ENCODE peak calls at places on chromosomes 3 and 15, in nine cellular contexts. P is activated CD4-positive, alpha-beta T cell treated with anti-CD3 and anti-CD28 coated beads, Interleukin-2, amount 50 U/mL, for 48 hours; T is CD8-positive, alpha-beta T cell; A is astrocyte; M is fibroblast of pulmonary artery; E is foreskin keratinocyte; L is kidney epithelial cell; R is stimulated activated CD8-positive, alpha-beta memory T cell treated with anti-CD3 and anti-CD28 coated beads, Interleukin-7, amount 100 ng/mL, for 24 hours; N is activated naive CD4-positive, alpha-beta T cell. S is an unnamed sample.

GRCh38 chr15:45168751-45169551 is 18.8 kb downstream of the SHF start:
- DNase-seq in P (no peak), T (no peak), A (no peak), M (no peak), E (no peak), L (no peak), R (no peak), N (no peak), S (no peak)

GRCh38 chr3:106204160-106204868 is 335.5 kb upstream of the CBLB start:
- DNase-seq in P (no peak), T (no peak), A (peak; percentile 8), M (no peak), E (no peak), L (peak; percentile 72), R (no peak), N (no peak), S (no peak)

GRCh38 chr3:160924776-160925175 is 168.7 kb downstream of the PPM1L start:
- DNase-seq in P (no peak), T (no peak), A (no peak), M (no peak), E (no peak), L (no peak), R (no peak), N (no peak), S (no peak)

GRCh38 chr3:182370949-182371348 is 422.4 kb upstream of the ATP11B start:
- DNase-seq in P (no peak), T (no peak), A (peak; percentile 84), M (no peak), E (peak; percentile 63), L (no peak), R (no peak), N (no peak), S (no peak)

GRCh38 chr3:15728766-15729165 is 69.0 kb downstream of the ANKRD28 start:
- DNase-seq in P (no peak), T (no peak), A (peak; percentile 12), M (no peak), E (no peak), L (peak; percentile 64), R (no peak), N (no peak), S (no peak)

GRCh38 chr3:132723024-132723462 is 834 bp upstream of the NPHP3 start:
- DNase-seq in P (no peak), T (no peak), A (peak; percentile 72), M (no peak), E (peak; percentile 71), L (no peak), R (no peak), N (no peak), S (no peak)

GRCh38 chr15:40536501-40536900 is 28.3 kb downstream of the CCDC32 start:
- DNase-seq in P (no peak), T (no peak), A (peak; percentile 20), M (peak; percentile 76), E (no peak), L (no peak), R (no peak), N (no peak), S (no peak)

GRCh38 chr3:114597012-114597411 is 303.2 kb downstream of the TIGIT start:
- DNase-seq in P (no peak), T (no peak), A (no peak), M (peak; percentile 11), E (no peak), L (no peak), R (no peak), N (no peak), S (no peak)

GRCh38 chr3:197339841-197340520 is 41.6 kb upstream of the DLG1 start:
- DNase-seq in P (no peak), T (no peak), A (peak; percentile 29), M (peak; percentile 40), E (peak; percentile 32), L (no peak), R (no peak), N (no peak), S (no peak)

GRCh38 chr3:171602072-171602471 is 141.9 kb upstream of the TNIK start:
- DNase-seq in P (no peak), T (no peak), A (no peak), M (no peak), E (no peak), L (no peak), R (no peak), N (no peak), S (no peak)

GRCh38 chr3:143067201-143067600 is 52.4 kb upstream of the CHST2 start:
- DNase-seq in P (no peak), T (no peak), A (no peak), M (no peak), E (no peak), L (no peak), R (no peak), N (no peak), S (no peak)

GRCh38 chr15:34810455-34811146 is 15.3 kb upstream of the ACTC1 start:
- DNase-seq in P (no peak), T (no peak), A (peak; percentile 98), M (peak; percentile 93), E (peak; percentile 98), L (peak; percentile 70), R (no peak), N (no peak), S (no peak)

GRCh38 chr3:106004137-106004600 is 135.4 kb upstream of the CBLB start:
- DNase-seq in P (no peak), T (no peak), A (peak; percentile 90), M (peak; percentile 94), E (peak; percentile 76), L (no peak), R (no peak), N (no peak), S (no peak)

GRCh38 chr3:134932035-134932434 is 137.0 kb downstream of the EPHB1 start:
- DNase-seq in P (no peak), T (no peak), A (no peak), M (no peak), E (no peak), L (no peak), R (no peak), N (no peak), S (no peak)

GRCh38 chr3:170765419-170766078 is 104.4 kb downstream of the RPL22L1 start:
- DNase-seq in P (no peak), T (no peak), A (no peak), M (no peak), E (no peak), L (no peak), R (no peak), N (no peak), S (no peak)

GRCh38 chr3:191158247-191158646 is 40.8 kb upstream of the OSTN start:
- DNase-seq in P (no peak), T (no peak), A (no peak), M (no peak), E (no peak), L (no peak), R (no peak), N (no peak), S (no peak)

GRCh38 chr3:143182861-143183667 is 63.5 kb downstream of the CHST2 start:
- DNase-seq in P (no peak), T (no peak), A (no peak), M (no peak), E (no peak), L (no peak), R (no peak), N (no peak), S (no peak)

GRCh38 chr3:58575986-58576652 is 1.1 kb downstream of the FAM107A start:
- DNase-seq in P (no peak), T (no peak), A (no peak), M (peak; percentile 65), E (no peak), L (no peak), R (no peak), N (no peak), S (no peak)

GRCh38 chr3:141227752-141228151 is 3.9 kb upstream of the PXYLP1 start:
- DNase-seq in P (no peak), T (no peak), A (peak; percentile 56), M (peak; percentile 44), E (no peak), L (no peak), R (no peak), N (no peak), S (no peak)

GRCh38 chr15:73305331-73306211 is 63.2 kb downstream of the HCN4 start:
- DNase-seq in P (peak; percentile 23), T (no peak), A (peak; percentile 46), M (peak; percentile 82), E (peak; percentile 67), L (peak; percentile 23), R (no peak), N (no peak), S (no peak)

GRCh38 chr3:139291276-139292051 is 52.4 kb upstream of the MRPS22 start:
- DNase-seq in P (no peak), T (no peak), A (no peak), M (no peak), E (no peak), L (no peak), R (no peak), N (no peak), S (no peak)

GRCh38 chr15:68782589-68783161 is 38.0 kb downstream of the ANP32A start:
- DNase-seq in P (no peak), T (no peak), A (no peak), M (no peak), E (no peak), L (no peak), R (no peak), N (no peak), S (no peak)

GRCh38 chr3:67564008-67564407 is 90.4 kb downstream of the SUCLG2 start:
- DNase-seq in P (no peak), T (no peak), A (no peak), M (peak; percentile 26), E (no peak), L (no peak), R (no peak), N (no peak), S (no peak)

GRCh38 chr15:73906346-73907017 is 19.8 kb upstream of the LOXL1 start:
- DNase-seq in P (no peak), T (no peak), A (peak; percentile 27), M (no peak), E (no peak), L (no peak), R (no peak), N (no peak), S (no peak)

GRCh38 chr3:126394179-126394976 is at the start of gene CFAP100:
- DNase-seq in P (no peak), T (no peak), A (peak; percentile 28), M (peak; percentile 28), E (no peak), L (no peak), R (no peak), N (no peak), S (no peak)

GRCh38 chr3:53226841-53227407 is 28.9 kb downstream of the TKT start:
- DNase-seq in P (no peak), T (no peak), A (no peak), M (no peak), E (no peak), L (no peak), R (no peak), N (no peak), S (no peak)

GRCh38 chr3:135989247-135989646 is 23.7 kb downstream of the PPP2R3A start:
- DNase-seq in P (no peak), T (no peak), A (peak; percentile 87), M (no peak), E (no peak), L (no peak), R (no peak), N (no peak), S (no peak)

GRCh38 chr3:109952924-109953323 is 615.6 kb upstream of the DPPA4 start:
- DNase-seq in P (no peak), T (no peak), A (no peak), M (peak; percentile 78), E (no peak), L (no peak), R (no peak), N (no peak), S (no peak)

S was measured in T-helper 9 cell.